ENCODE peak calls at places on chromosome 7, in seven cellular contexts. S is pancreas; C is heart left ventricle; O is naive thymus-derived CD4-positive, alpha-beta T cell; P is Panc1; Q is dorsolateral prefrontal cortex; Y is psoas muscle. Z is an unnamed sample.

GRCh38 chr7:142795339-142795863 is 24.6 kb downstream of the PRSS2 start:
- DNase-seq in Y (no peak), O (peak; percentile 66), Q (no peak), C (no peak), S (no peak), P (no peak), Z (no peak)

GRCh38 chr7:30032310-30033125 is 4.3 kb downstream of the PLEKHA8 start:
- DNase-seq in Y (no peak), S (no peak), Q (no peak), O (no peak), P (no peak), C (no peak), Z (no peak)

GRCh38 chr7:128453836-128454804 is 1.6 kb upstream of the HILPDA start:
- DNase-seq in C (peak; percentile 89), Q (peak; percentile 32), O (no peak), Y (peak; percentile 89), S (peak; percentile 83), P (no peak), Z (peak; percentile 93)

GRCh38 chr7:152436279-152437147 is 710 bp upstream of the KMT2C start:
- DNase-seq in P (peak; percentile 38), Y (peak; percentile 98), Q (peak; percentile 92), C (peak; percentile 95), O (peak; percentile 88), S (peak; percentile 98), Z (peak; percentile 91)

GRCh38 chr7:85483205-85483604 is 296.3 kb upstream of the SEMA3D start:
- DNase-seq in Q (no peak), C (no peak), S (no peak), P (no peak), O (no peak), Y (no peak), Z (no peak)

GRCh38 chr7:138032775-138033174 is 30.9 kb upstream of the CREB3L2 start:
- DNase-seq in P (no peak), C (no peak), Y (no peak), S (no peak), O (no peak), Q (no peak), Z (no peak)

GRCh38 chr7:47877336-47877735 is 70.9 kb downstream of the PKD1L1 start:
- DNase-seq in S (no peak), O (no peak), P (no peak), Q (no peak), C (no peak), Y (no peak), Z (no peak)

GRCh38 chr7:40566879-40567278 is 432.1 kb downstream of the SUGCT start:
- DNase-seq in P (no peak), O (no peak), Q (no peak), Y (no peak), S (no peak), C (no peak), Z (no peak)

GRCh38 chr7:38451840-38452239 is 178.4 kb upstream of the TARP start:
- DNase-seq in Q (no peak), C (no peak), O (no peak), Y (no peak), P (peak; percentile 12), S (no peak), Z (no peak)

GRCh38 chr7:151091003-151091402 is 4.7 kb downstream of the AGAP3 start:
- DNase-seq in O (no peak), C (no peak), P (no peak), Q (no peak), S (no peak), Y (no peak), Z (no peak)

GRCh38 chr7:116404389-116404788 is 95.1 kb upstream of the CAV2 start:
- DNase-seq in P (no peak), O (no peak), C (no peak), Y (no peak), Q (no peak), S (no peak), Z (no peak)

GRCh38 chr7:134462337-134462925 is 3.5 kb upstream of the AKR1B1 start:
- DNase-seq in O (no peak), C (no peak), Q (no peak), P (no peak), Y (no peak), S (no peak), Z (no peak)

GRCh38 chr7:51329696-51330263 is 13.2 kb upstream of the COBL start:
- DNase-seq in Q (no peak), P (no peak), Y (no peak), S (no peak), O (no peak), C (no peak), Z (no peak)

GRCh38 chr7:51327287-51327717 is 10.7 kb upstream of the COBL start:
- DNase-seq in Y (no peak), Q (no peak), C (no peak), P (no peak), O (no peak), S (no peak), Z (no peak)

GRCh38 chr7:51326646-51327286 is 10.2 kb upstream of the COBL start:
- DNase-seq in Q (no peak), P (no peak), S (peak; percentile 53), O (no peak), C (no peak), Y (no peak), Z (no peak)

GRCh38 chr7:51325937-51326336 is 9.3 kb upstream of the COBL start:
- DNase-seq in C (no peak), O (no peak), P (no peak), Q (no peak), S (no peak), Y (no peak), Z (no peak)

DNA sequence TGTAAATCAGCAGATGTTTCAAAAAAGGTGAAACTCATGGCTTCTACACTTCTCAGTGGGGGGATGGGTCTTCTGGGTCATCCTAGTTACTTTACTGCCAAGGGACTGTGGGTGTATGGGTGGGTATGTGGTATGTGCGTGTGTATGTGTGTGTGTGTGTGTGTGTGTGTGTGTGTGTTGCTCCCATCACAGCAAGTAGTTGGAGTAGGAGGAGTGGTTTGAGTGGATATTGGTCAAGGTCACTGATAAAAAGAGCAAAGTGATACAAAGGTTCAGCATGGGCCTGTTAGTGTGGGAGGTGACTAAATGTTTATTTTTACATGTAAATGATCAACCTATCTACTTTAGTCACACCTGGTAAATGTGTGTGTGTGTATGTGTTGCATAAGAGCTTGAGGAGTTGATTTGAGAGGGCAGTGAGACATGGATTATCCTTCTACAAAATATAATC is 11.8 kb upstream of the COBL start:
- DNase-seq in Q (no peak), O (no peak), P (no peak), S (no peak), Y (no peak), C (no peak), Z (no peak)
- H3K4me3 ChIP-seq in Q (no peak overlapping the region), O (no peak overlapping the region), P (no peak overlapping the region), S (no peak overlapping the region), Y (no peak overlapping the region), C (no peak overlapping the region), Z (no peak overlapping the region)

DNA sequence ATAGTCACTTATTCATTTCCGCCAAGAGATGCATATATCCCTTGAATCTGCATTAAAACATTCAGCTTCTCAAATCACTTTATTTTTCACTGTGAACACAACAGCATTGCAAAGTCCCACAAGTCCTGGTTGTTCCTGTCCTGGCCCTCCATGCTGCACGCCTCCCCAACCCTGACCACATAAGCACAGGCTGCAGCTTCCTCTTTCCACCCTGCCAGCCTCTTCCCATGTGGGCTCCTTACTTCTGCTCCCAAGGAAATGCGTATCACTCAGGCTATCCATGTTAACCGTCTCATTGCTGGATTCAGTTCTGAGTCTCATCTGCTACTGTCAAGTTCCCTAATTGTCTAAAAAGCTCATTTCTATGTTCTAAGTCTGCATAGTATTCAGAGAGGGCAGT is 89.7 kb upstream of the ZPBP start:
- DNase-seq in Y (no peak), O (no peak), P (no peak), C (peak; percentile 29), Q (no peak), S (no peak), Z (peak; percentile 69)
- H3K27ac ChIP-seq in Y (no peak overlapping the region), O (no peak overlapping the region), P (no peak overlapping the region), C (peak overlapping the region; percentile 48), Q (no peak overlapping the region), S (no peak overlapping the region), Z (no peak overlapping the region)

GRCh38 chr7:24572421-24573007 is 738 bp upstream of the PALS2 start:
- DNase-seq in P (no peak), O (peak; percentile 38), C (peak; percentile 7), Y (peak; percentile 68), Q (peak; percentile 31), S (peak; percentile 64), Z (peak; percentile 32)

GRCh38 chr7:24573008-24573553 is at the start of gene PALS2:
- DNase-seq in Y (peak; percentile 89), P (no peak), S (peak; percentile 94), O (peak; percentile 88), C (peak; percentile 62), Q (peak; percentile 62), Z (peak; percentile 84)

GRCh38 chr7:24573554-24574338 is 494 bp downstream of the PALS2 start:
- DNase-seq in C (peak; percentile 29), Q (peak; percentile 42), S (peak; percentile 86), Y (peak; percentile 67), O (peak; percentile 46), P (no peak), Z (peak; percentile 23)

GRCh38 chr7:24574365-24574764 is 1.1 kb downstream of the PALS2 start:
- DNase-seq in S (no peak), Q (no peak), C (no peak), P (no peak), O (no peak), Y (no peak), Z (no peak)

GRCh38 chr7:24576171-24577052 is 3.2 kb downstream of the PALS2 start:
- DNase-seq in S (no peak), Y (no peak), Q (peak; percentile 11), C (peak; percentile 7), O (no peak), P (peak; percentile 53), Z (no peak)
- H3K4me3 ChIP-seq in S (no peak overlapping the region), Y (peak overlapping the region; percentile 89), Q (peak overlapping the region; percentile 71), C (no peak overlapping the region), O (no peak overlapping the region), P (no peak overlapping the region), Z (no peak overlapping the region)

GRCh38 chr7:74502216-74502891 is 48.6 kb downstream of the GTF2IRD1 start:
- DNase-seq in S (peak; percentile 93), Q (no peak), Y (peak; percentile 94), P (no peak), C (peak; percentile 47), O (no peak), Z (peak; percentile 50)

GRCh38 chr7:74498996-74499834 is 45.5 kb downstream of the GTF2IRD1 start:
- DNase-seq in Q (no peak), C (no peak), S (no peak), Y (no peak), P (no peak), O (no peak), Z (no peak)

GRCh38 chr7:74501298-74501697 is 47.6 kb downstream of the GTF2IRD1 start:
- DNase-seq in O (no peak), Q (no peak), C (peak; percentile 74), P (no peak), S (peak; percentile 96), Y (peak; percentile 93), Z (peak; percentile 91)

GRCh38 chr7:74498354-74498753 is 44.6 kb downstream of the GTF2IRD1 start:
- DNase-seq in S (no peak), Y (no peak), P (no peak), C (no peak), Q (no peak), O (no peak), Z (no peak)

DNA sequence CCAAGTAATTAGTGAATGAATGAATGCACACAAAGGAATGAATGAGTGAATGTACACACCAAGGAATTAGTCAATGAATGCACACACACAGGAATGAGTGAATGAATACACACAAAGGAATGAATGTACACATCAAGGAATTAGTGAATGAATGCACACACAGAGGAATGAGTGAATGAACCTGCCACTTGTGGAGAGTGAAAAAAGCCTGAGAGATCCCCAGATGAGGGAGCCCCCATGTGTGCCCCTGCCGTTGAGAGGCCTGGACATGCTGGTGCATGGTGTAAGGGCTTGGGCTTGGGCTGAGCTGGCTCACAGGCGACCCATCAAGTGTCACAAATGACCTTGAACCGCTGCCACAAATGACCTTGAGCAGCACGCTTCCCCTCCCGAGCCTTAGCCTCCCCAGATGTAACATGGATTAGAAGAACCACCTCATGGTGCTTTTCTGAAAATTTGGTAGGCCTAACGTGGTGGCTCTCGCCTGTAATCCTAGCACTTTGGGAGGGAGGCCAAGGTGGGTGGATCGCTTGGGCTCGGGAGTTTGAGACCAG is 46.2 kb downstream of the GTF2IRD1 start:
- DNase-seq in Y (no peak), C (no peak), S (no peak), Q (no peak), O (no peak), P (no peak), Z (no peak)
- H3K27ac ChIP-seq in Y (peak overlapping the region; percentile 23), C (no peak overlapping the region), S (no peak overlapping the region), Q (no peak overlapping the region), O (no peak overlapping the region), P (no peak overlapping the region), Z (no peak overlapping the region)

Z was measured in tibial artery.